ENCODE peak calls at places on chromosomes 7 and 10, in seven cellular contexts. Y is fibroblast of lung, J is esophagus squamous epithelium, Q is endothelial cell of umbilical vein, P is gastrocnemius medialis, A is left ventricle myocardium inferior, U is neural progenitor cell. M is an unnamed sample. For H3K36me3 and H3K27me3, the result is how much of the 10 kb centered on the place peaks cover.

GRCh38 chr10:8102708-8103401 is 48.4 kb downstream of the GATA3 start:
- DNase-seq in Y (no peak), J (no peak), Q (no peak), P (no peak), A (no peak), U (no peak), M (no peak)

GRCh38 chr10:43071881-43072650 is 4.8 kb upstream of the RET start:
- DNase-seq in Y (no peak), J (no peak), Q (no peak), P (no peak), A (no peak), U (no peak), M (no peak)

GRCh38 chr7:99331002-99331401 is 5.3 kb downstream of the ARPC1A start:
- DNase-seq in Y (no peak), J (no peak), Q (no peak), P (no peak), A (no peak), U (no peak), M (no peak)

GRCh38 chr7:778968-779451 is 51.9 kb upstream of the PRKAR1B start:
- DNase-seq in Y (peak), J (no peak), Q (peak), P (no peak), A (no peak), U (no peak), M (no peak)

GRCh38 chr7:27575647-27576046 is 87.0 kb downstream of the HIBADH start:
- DNase-seq in Y (no peak), J (no peak), Q (peak), P (no peak), A (no peak), U (no peak), M (no peak)

GRCh38 chr10:17387861-17388503 is 66.4 kb downstream of the ST8SIA6 start:
- DNase-seq in Y (no peak), J (no peak), Q (no peak), P (no peak), A (no peak), U (peak), M (no peak)

GRCh38 chr10:62813981-62814380 is 2.2 kb downstream of the EGR2 start:
- DNase-seq in Y (no peak), J (no peak), Q (no peak), P (no peak), A (no peak), U (no peak), M (no peak)

GRCh38 chr10:12483996-12484944 is 134.9 kb downstream of the CAMK1D start:
- DNase-seq in Y (no peak), J (no peak), Q (no peak), P (no peak), A (no peak), U (no peak), M (no peak)

GRCh38 chr7:74191231-74191630 is 17.1 kb downstream of the EIF4H start:
- DNase-seq in Y (no peak), J (no peak), Q (no peak), P (no peak), A (no peak), U (no peak), M (no peak)

GRCh38 chr7:74193913-74194312 is 15.9 kb upstream of the LAT2 start:
- DNase-seq in Y (no peak), J (no peak), Q (no peak), P (no peak), A (no peak), U (no peak), M (no peak)

GRCh38 chr7:74187915-74188675 is 13.9 kb downstream of the EIF4H start:
- DNase-seq in Y (peak), J (no peak), Q (peak), P (peak), A (no peak), U (no peak), M (no peak)

GRCh38 chr7:74193054-74193453 is 16.8 kb upstream of the LAT2 start:
- DNase-seq in Y (no peak), J (no peak), Q (no peak), P (no peak), A (no peak), U (no peak), M (no peak)

DNA sequence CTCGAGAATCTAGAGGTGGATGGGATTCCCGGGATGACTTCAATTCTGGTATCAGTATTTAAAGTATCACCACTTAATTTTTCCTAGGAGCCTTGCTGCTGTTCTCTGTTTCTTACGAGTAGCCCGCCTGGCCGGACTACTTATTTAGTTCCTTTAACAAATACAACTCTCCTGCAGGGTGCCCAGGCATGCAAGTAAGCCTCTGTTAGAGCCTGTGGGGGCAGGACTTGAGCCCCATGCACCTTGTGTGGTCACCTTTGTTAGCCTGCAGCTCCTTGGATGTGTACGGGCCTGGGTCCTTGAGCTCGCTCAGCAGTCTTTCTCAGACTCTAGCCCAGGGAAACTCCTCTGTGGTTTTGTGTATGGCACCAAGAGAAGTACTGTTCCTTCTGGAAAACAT is 16.1 kb downstream of the EIF4H start:
- DNase-seq in Y (no peak), J (no peak), Q (no peak), P (no peak), A (no peak), U (no peak), M (no peak)
- H3K36me3 ChIP-seq in Y (under half), J (under half), Q (under half), P (under half), A (half or more), U (under half), M (half or more)

DNA sequence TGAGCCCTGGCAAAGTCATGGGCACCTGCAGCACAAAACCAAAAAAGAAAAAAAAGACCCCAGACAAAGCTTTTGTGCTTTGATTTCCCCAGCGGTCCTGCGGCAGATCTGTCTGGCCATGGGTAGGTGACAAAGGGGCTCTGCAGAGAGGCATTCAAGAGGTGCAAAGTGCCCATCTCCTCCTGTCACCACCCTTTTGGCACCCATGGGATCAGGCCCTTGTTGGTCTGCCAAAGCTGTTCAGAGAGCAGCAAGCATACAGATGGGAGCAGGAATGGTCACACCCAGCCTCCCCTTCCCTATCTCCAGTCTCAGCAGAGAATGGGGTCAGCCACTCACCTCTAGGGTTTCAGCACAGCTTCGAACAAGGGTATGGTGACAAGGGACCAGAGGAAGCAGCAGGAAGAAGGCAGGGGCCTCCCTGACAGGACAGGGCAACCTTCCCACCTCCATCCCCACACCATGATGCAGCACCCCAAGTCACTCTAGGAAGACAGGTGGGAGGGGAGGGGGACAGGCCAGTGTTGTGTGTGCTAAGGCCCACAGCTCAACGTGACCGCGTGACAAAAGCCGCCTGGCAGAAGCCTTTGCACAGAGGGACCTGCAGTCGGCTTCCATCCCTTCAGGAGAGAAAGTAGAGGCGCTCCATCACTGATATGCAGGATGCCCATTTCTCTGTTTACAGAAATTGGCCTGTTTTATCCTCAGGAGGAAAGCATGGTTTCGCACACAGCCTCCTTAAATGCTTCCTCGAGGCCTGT is 6.3 kb downstream of the CAMK2G start:
- DNase-seq in Y (no peak), J (no peak), Q (no peak), P (no peak), A (peak), U (no peak), M (no peak)
- H3K27me3 ChIP-seq in Y (under half), J (under half), Q (under half), P (under half), A (under half), U (under half), M (under half)

GRCh38 chr10:78000206-78000605 is 29.1 kb downstream of the POLR3A start:
- DNase-seq in Y (no peak), J (no peak), Q (no peak), P (peak), A (no peak), U (no peak), M (no peak)

GRCh38 chr10:78004215-78005026 is 24.9 kb downstream of the POLR3A start:
- DNase-seq in Y (no peak), J (no peak), Q (no peak), P (peak), A (no peak), U (no peak), M (no peak)

GRCh38 chr10:78002541-78003284 is 26.6 kb downstream of the POLR3A start:
- DNase-seq in Y (no peak), J (no peak), Q (no peak), P (no peak), A (no peak), U (no peak), M (no peak)

DNA sequence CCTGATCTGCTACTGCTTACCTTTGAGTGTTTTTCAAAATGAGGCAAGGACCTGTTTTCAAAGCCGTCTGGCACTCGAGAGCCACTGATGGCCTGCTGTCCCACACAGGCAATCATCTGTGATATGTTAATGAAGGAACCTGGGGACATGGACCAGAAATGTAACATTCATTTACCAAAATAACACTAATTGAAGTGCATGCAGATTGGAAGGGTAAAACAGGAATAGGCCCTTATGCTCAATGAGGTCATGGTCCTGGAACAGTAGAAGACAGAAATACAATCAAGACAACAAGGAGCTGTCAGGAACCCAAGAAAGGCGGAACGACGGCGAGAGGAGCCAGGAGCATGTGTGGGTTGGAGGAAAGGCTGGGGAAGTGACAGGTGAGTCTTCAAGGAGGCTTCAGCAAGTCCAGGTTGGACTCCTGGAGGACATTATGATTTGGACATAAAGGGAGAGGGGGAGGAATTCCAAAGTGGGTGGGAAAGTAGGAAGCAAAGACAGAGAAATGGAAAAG is 28.3 kb downstream of the POLR3A start:
- DNase-seq in Y (no peak), J (no peak), Q (no peak), P (peak), A (no peak), U (no peak), M (no peak)
- H3K36me3 ChIP-seq in Y (under half), J (under half), Q (under half), P (under half), A (half or more), U (under half), M (half or more)

DNA sequence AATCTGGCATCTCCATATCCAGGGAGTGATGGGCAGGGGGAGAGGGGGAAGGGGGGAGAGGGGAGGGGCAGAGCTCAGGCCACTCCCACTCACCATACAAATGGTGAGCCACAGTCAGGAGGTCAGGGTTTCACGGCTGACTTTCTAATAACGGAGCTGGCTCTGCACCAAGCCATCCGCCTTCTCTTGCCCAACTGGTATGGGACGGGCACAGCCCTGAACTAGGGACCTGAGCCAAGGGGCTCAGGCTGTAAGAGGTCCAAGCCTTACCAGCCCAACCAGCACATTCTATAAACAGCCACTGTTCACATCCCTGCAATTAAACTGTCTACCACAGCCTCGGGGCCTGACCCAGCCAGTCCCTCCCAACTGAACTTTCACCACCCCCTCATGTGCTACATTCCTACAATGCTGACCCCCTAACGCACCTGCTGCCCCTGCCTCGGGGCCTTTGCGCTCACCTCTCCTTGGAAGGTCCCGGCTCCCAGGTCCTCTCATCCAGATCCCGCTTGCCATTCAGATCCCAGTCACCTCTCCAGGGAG is 32.5 kb downstream of the RGS10 start:
- DNase-seq in Y (peak), J (no peak), Q (no peak), P (peak), A (peak), U (no peak), M (no peak)
- H3K27me3 ChIP-seq in Y (under half), J (under half), Q (under half), P (under half), A (under half), U (under half), M (under half)

M was measured in effector memory CD4-positive, alpha-beta T cell.